ENCODE peak calls at places on chromosome 21, in ten cellular contexts. I, E, H, C, U, J, L, F, P and Z are unnamed samples.

GRCh38 chr21:35274923-35275322 is 225.8 kb upstream of the RUNX1 start:
- DNase-seq in H (no peak), E (no peak), P (no peak), C (no peak), I (no peak), J (no peak), U (no peak), F (no peak), L (no peak), Z (no peak)

GRCh38 chr21:36841866-36842265 is 124.6 kb downstream of the HLCS start:
- DNase-seq in P (no peak), L (no peak), F (no peak), U (no peak), E (no peak), I (no peak), C (peak; percentile 17), H (no peak), J (peak; percentile 81), Z (no peak)

GRCh38 chr21:38800924-38801744 is 4.6 kb upstream of the ETS2 start:
- DNase-seq in C (peak; percentile 77), H (peak; percentile 76), J (no peak), U (no peak), I (no peak), E (no peak), L (no peak), P (no peak), F (no peak), Z (no peak)

GRCh38 chr21:45534591-45535331 is 7.5 kb downstream of the SLC19A1 start:
- DNase-seq in F (peak; percentile 23), E (peak; percentile 77), J (no peak), P (no peak), I (peak; percentile 51), U (no peak), L (peak; percentile 70), H (no peak), C (no peak), Z (no peak)

GRCh38 chr21:46340998-46341397 is 17.0 kb downstream of the PCNT start:
- DNase-seq in J (no peak), H (no peak), L (no peak), U (no peak), I (no peak), F (no peak), P (no peak), C (no peak), E (no peak), Z (no peak)

GRCh38 chr21:45982758-45983731 is 1.5 kb downstream of the COL6A1 start:
- DNase-seq in H (no peak), I (peak; percentile 71), J (no peak), E (no peak), U (no peak), L (peak; percentile 81), P (no peak), F (no peak), C (no peak), Z (no peak)

GRCh38 chr21:41885341-41886024 is 6.3 kb upstream of the PRDM15 start:
- DNase-seq in I (no peak), F (no peak), H (no peak), C (no peak), P (peak; percentile 56), E (no peak), J (peak; percentile 53), U (no peak), L (no peak), Z (no peak)

GRCh38 chr21:30561957-30562356 is 843 bp upstream of the KRTAP19-7 start:
- DNase-seq in L (no peak), P (no peak), I (no peak), F (no peak), J (no peak), H (no peak), U (no peak), C (no peak), E (no peak), Z (no peak)

GRCh38 chr21:20998456-20998789 is 214 bp downstream of the NCAM2 start:
- DNase-seq in F (no peak), L (no peak), H (no peak), I (no peak), E (no peak), C (no peak), U (no peak), J (no peak), P (no peak), Z (no peak)

GRCh38 chr21:36695671-36696389 is 3.1 kb upstream of the SIM2 start:
- DNase-seq in U (no peak), E (no peak), L (peak; percentile 72), P (no peak), C (no peak), J (no peak), F (no peak), I (peak; percentile 86), H (no peak), Z (no peak)

GRCh38 chr21:42269382-42269781 is 45.8 kb downstream of the TFF3 start:
- DNase-seq in U (no peak), H (no peak), L (no peak), P (no peak), E (no peak), J (no peak), F (no peak), I (no peak), C (no peak), Z (no peak)

GRCh38 chr21:27362249-27362648 is 395.4 kb upstream of the ADAMTS5 start:
- DNase-seq in U (peak; percentile 31), I (no peak), L (no peak), J (no peak), E (no peak), H (no peak), C (peak; percentile 11), F (no peak), P (no peak), Z (no peak)
- TF ChIP-seq CTCF in U (peak; percentile 16), I (peak; percentile 68), L (no peak), J (peak; percentile 11), E (peak; percentile 17), H (no peak), C (peak; percentile 30), F (peak; percentile 24), P (no peak), Z (peak; percentile 19)

GRCh38 chr21:44485254-44485793 is 30.0 kb downstream of the LRRC3 start:
- DNase-seq in E (no peak), I (peak; percentile 92), J (peak; percentile 8), C (no peak), P (no peak), U (peak; percentile 51), F (no peak), H (peak; percentile 83), L (no peak), Z (peak; percentile 44)
- H3K4me3 ChIP-seq in E (no peak overlapping the region), I (no peak overlapping the region), J (peak overlapping the region; percentile 47), C (no peak overlapping the region), P (no peak overlapping the region), U (no peak overlapping the region), F (no peak overlapping the region), H (peak overlapping the region; percentile 64), L (no peak overlapping the region), Z (peak overlapping the region; percentile 53)

DNA sequence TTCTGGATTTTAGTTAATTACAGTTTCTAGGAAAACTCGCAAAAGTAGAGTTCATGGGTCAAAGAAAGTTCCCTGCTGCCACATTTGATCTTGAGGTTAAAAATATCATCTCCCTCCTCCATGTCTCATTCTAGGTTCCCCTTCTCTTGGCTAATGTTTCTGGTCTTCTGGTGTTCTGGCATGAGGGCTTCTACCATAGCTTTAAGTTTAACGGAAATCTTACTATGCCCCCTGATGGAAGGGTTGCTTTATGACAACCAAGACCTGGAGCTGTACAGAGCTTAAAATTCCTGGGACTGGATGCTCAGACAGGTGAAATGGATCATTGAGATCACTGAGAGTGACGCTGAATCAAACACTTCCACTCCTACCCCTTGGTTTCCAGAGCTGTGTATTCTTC is 1881.7 kb downstream of the MRPL39 start:
- DNase-seq in L (no peak), P (no peak), H (no peak), C (no peak), I (no peak), E (no peak), F (no peak), U (no peak), J (no peak), Z (no peak)
- TF ChIP-seq CTCF in L (no peak), P (no peak), H (no peak), C (no peak), I (peak; percentile 46), E (no peak), F (no peak), U (no peak), J (no peak), Z (no peak)

GRCh38 chr21:40511976-40512375 is 335.0 kb downstream of the DSCAM start:
- DNase-seq in E (no peak), J (no peak), C (peak; percentile 58), I (no peak), P (no peak), H (peak; percentile 31), U (no peak), L (no peak), F (no peak), Z (peak; percentile 11)

GRCh38 chr21:40512590-40512989 is 334.4 kb downstream of the DSCAM start:
- DNase-seq in J (no peak), F (no peak), I (peak; percentile 82), L (no peak), P (peak; percentile 31), C (no peak), U (no peak), E (no peak), H (no peak), Z (no peak)

DNA sequence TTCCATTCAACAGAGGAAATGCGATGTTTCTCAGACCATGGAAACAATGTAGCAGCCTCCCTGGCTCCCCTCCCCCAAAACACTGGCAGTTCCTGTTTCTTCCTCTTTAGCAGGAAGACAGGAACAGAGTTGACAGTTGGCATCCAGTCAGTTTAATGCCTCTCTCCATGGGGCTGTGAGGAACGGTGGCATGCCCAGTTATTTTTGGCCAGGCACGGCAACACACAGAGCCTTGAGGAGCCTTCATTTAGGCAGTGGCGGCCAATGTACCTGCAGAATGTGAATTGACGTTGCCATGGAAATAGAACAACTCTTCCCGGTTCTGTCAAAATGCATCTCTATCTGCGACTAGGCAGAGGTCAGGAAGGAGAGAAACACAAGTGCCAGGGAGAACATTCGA is 330.6 kb downstream of the DSCAM start:
- DNase-seq in F (no peak), C (no peak), L (no peak), J (no peak), U (no peak), P (no peak), I (peak; percentile 67), E (peak; percentile 32), H (no peak), Z (no peak)
- H3K4me3 ChIP-seq in F (no peak overlapping the region), C (no peak overlapping the region), L (no peak overlapping the region), J (no peak overlapping the region), U (no peak overlapping the region), P (no peak overlapping the region), I (no peak overlapping the region), E (no peak overlapping the region), H (no peak overlapping the region), Z (no peak overlapping the region)

GRCh38 chr21:24693779-24694178 is 913.5 kb downstream of the MRPL39 start:
- DNase-seq in E (no peak), L (no peak), P (no peak), J (no peak), U (no peak), I (no peak), H (no peak), F (no peak), C (no peak), Z (no peak)
- TF ChIP-seq CTCF in E (no peak), L (no peak), P (no peak), J (no peak), U (no peak), I (no peak), H (no peak), F (no peak), C (no peak), Z (no peak)